ENCODE peak calls at places on chromosomes 4 and X, in nine cellular contexts. H is right cardiac atrium; V is activated CD8-positive, alpha-beta T cell treated with anti-CD3 and anti-CD28 coated beads, Interleukin-2, amount 10 ng/mL, durations not matched to agents 7 days and 5 days; S is naive thymus-derived CD4-positive, alpha-beta T cell; U is lung; N is Right ventricle myocardium superior; L is central memory CD8-positive, alpha-beta T cell; J is foreskin keratinocyte; X is CD4-positive, CD25-positive, alpha-beta regulatory T cell. T is an unnamed sample.

GRCh38 chr4:35038845-35039244 is 1205.5 kb downstream of the ARAP2 start:
- ATAC-seq in H (no peak), X (no peak), L (peak; percentile 28), N (no peak), S (no peak), J (no peak), U (no peak), V (no peak), T (no peak)

GRCh38 chr4:162347492-162348213 is 183.9 kb upstream of the FSTL5 start:
- ATAC-seq in J (no peak), X (no peak), N (peak; percentile 99), S (no peak), H (peak; percentile 95), U (no peak), L (no peak), V (no peak), T (no peak)

GRCh38 chrX:155001873-155002272 is 20.6 kb downstream of the F8 start:
- ATAC-seq in H (no peak), S (no peak), X (no peak), V (no peak), L (no peak), J (no peak), N (no peak), U (no peak), T (no peak)

GRCh38 chrX:131789664-131790063 is 233.4 kb upstream of the STK26 start:
- ATAC-seq in H (no peak), X (no peak), V (no peak), U (no peak), S (no peak), N (no peak), L (no peak), J (no peak), T (no peak)

GRCh38 chrX:17773221-17773876 is 36.1 kb downstream of the SCML1 start:
- ATAC-seq in J (no peak), N (no peak), V (peak; percentile 23), H (no peak), S (peak; percentile 41), U (no peak), X (peak; percentile 57), L (no peak), T (no peak)

GRCh38 chr4:100165809-100166208 is 24.5 kb downstream of the DDIT4L start:
- ATAC-seq in L (no peak), N (no peak), V (no peak), S (no peak), X (no peak), J (no peak), U (no peak), H (no peak), T (no peak)

GRCh38 chrX:102658551-102658950 is 7.3 kb downstream of the GPRASP1 start:
- ATAC-seq in S (no peak), U (no peak), N (no peak), V (no peak), H (no peak), L (no peak), J (no peak), X (no peak), T (no peak)

GRCh38 chrX:135411893-135412292 is 9.9 kb upstream of the SMIM10L2A start:
- ATAC-seq in H (no peak), L (no peak), S (no peak), N (no peak), V (no peak), X (peak; percentile 31), U (peak; percentile 27), J (no peak), T (no peak)

GRCh38 chr4:71307729-71308128 is 31.1 kb upstream of the SLC4A4 start:
- ATAC-seq in H (peak; percentile 26), X (no peak), J (no peak), U (no peak), L (no peak), N (no peak), V (no peak), S (no peak), T (no peak)

GRCh38 chr4:38456096-38456495 is 207.9 kb upstream of the KLF3 start:
- ATAC-seq in J (peak; percentile 31), N (no peak), U (no peak), V (no peak), S (no peak), H (no peak), L (no peak), X (no peak), T (peak; percentile 51)

GRCh38 chr4:16884673-16885460 is 13.6 kb downstream of the LDB2 start:
- ATAC-seq in U (no peak), N (no peak), S (peak; percentile 51), L (peak; percentile 90), V (no peak), H (no peak), X (no peak), J (no peak), T (no peak)

GRCh38 chrX:19810370-19810769 is 77.0 kb downstream of the SH3KBP1 start:
- ATAC-seq in U (no peak), J (no peak), N (no peak), L (peak; percentile 53), S (peak; percentile 62), X (peak; percentile 42), V (no peak), H (no peak), T (no peak)

GRCh38 chrX:18594079-18594478 is 77.8 kb downstream of the RS1 start:
- ATAC-seq in L (no peak), S (no peak), V (no peak), J (no peak), H (no peak), X (no peak), U (no peak), N (no peak), T (no peak)

GRCh38 chrX:54248309-54248708 is 65.3 kb upstream of the FAM120C start:
- ATAC-seq in X (no peak), S (no peak), U (no peak), N (no peak), L (no peak), V (no peak), J (peak; percentile 75), H (no peak), T (peak; percentile 67)

GRCh38 chr4:55426518-55426917 is 30.8 kb downstream of the TMEM165 start:
- ATAC-seq in L (no peak), H (no peak), J (no peak), X (no peak), V (no peak), U (no peak), N (no peak), S (no peak), T (peak; percentile 9)

GRCh38 chr4:80918004-80918403 is 112.5 kb upstream of the BMP3 start:
- ATAC-seq in H (no peak), S (no peak), L (no peak), N (no peak), J (peak; percentile 76), V (no peak), U (no peak), X (no peak), T (no peak)

GRCh38 chr4:169254546-169254983 is 16.2 kb downstream of the SH3RF1 start:
- ATAC-seq in J (peak; percentile 18), S (no peak), N (peak; percentile 78), X (no peak), U (peak; percentile 73), H (peak; percentile 74), L (no peak), V (no peak), T (no peak)

GRCh38 chrX:77953708-77954107 is 15.7 kb downstream of the PGAM4 start:
- ATAC-seq in L (no peak), H (no peak), J (no peak), N (no peak), X (no peak), V (no peak), S (no peak), U (no peak), T (peak; percentile 59)

GRCh38 chrX:121308276-121308805 is 260.9 kb downstream of the GLUD2 start:
- ATAC-seq in X (no peak), L (no peak), V (peak; percentile 30), N (peak; percentile 55), J (peak; percentile 68), H (peak; percentile 63), U (no peak), S (no peak), T (peak; percentile 52)

GRCh38 chrX:9204560-9204959 is 170.6 kb upstream of the FAM9B start:
- ATAC-seq in H (no peak), L (no peak), N (no peak), J (no peak), S (no peak), X (no peak), U (no peak), V (no peak), T (no peak)

GRCh38 chr4:24885342-24885741 is 27.5 kb downstream of the CCDC149 start:
- ATAC-seq in N (no peak), V (no peak), H (peak; percentile 33), L (no peak), J (no peak), X (no peak), U (no peak), S (no peak), T (no peak)

GRCh38 chr4:109967798-109968520 is 55.3 kb downstream of the EGF start:
- ATAC-seq in J (peak; percentile 100), X (no peak), H (no peak), S (peak; percentile 31), U (no peak), N (no peak), L (no peak), V (no peak), T (peak; percentile 97)

GRCh38 chrX:11431833-11432232 is 138.6 kb downstream of the AMELX start:
- ATAC-seq in L (no peak), N (no peak), J (no peak), X (no peak), V (no peak), H (no peak), S (no peak), U (no peak), T (no peak)

GRCh38 chr4:101174679-101175078 is 172.6 kb downstream of the PPP3CA start:
- ATAC-seq in L (no peak), H (no peak), N (peak; percentile 26), X (no peak), V (no peak), S (no peak), U (no peak), J (no peak), T (peak; percentile 74)

GRCh38 chr4:33160126-33160525 is 2440.0 kb downstream of the PCDH7 start:
- ATAC-seq in U (no peak), L (no peak), J (peak; percentile 40), N (no peak), S (no peak), X (no peak), V (no peak), H (no peak), T (no peak)

GRCh38 chrX:47513697-47514085 is 30.7 kb upstream of the ZNF41 start:
- ATAC-seq in N (no peak), H (no peak), L (no peak), J (no peak), V (no peak), X (no peak), U (no peak), S (no peak), T (no peak)

GRCh38 chr4:113996599-113997177 is 17.2 kb upstream of the ARSJ start:
- ATAC-seq in V (no peak), H (no peak), J (peak; percentile 99), L (no peak), X (no peak), U (no peak), N (no peak), S (no peak), T (no peak)

GRCh38 chrX:134512566-134512965 is 52.6 kb downstream of the HPRT1 start:
- ATAC-seq in S (no peak), U (no peak), N (no peak), J (peak; percentile 99), L (no peak), V (no peak), X (no peak), H (no peak), T (no peak)

GRCh38 chr4:13470379-13470778 is 13.8 kb downstream of the RAB28 start:
- ATAC-seq in U (no peak), H (no peak), V (no peak), J (no peak), S (no peak), L (no peak), X (no peak), N (no peak), T (no peak)

GRCh38 chr4:142773505-142773904 is 72.6 kb downstream of the INPP4B start:
- ATAC-seq in X (no peak), N (no peak), V (no peak), U (no peak), L (no peak), J (no peak), H (no peak), S (no peak), T (no peak)